ENCODE peak calls at places on chromosomes 1 and 21, in six cellular contexts. Y is BE2C, G is omental fat pad, S is AG10803, D is suprapubic skin, V is HFF-Myc. R is an unnamed sample.

GRCh38 chr21:45636921-45637646 is 6.4 kb upstream of the PCBP3 start:
- DNase-seq in Y (no peak), G (no peak), S (no peak), D (no peak), V (no peak), R (no peak)

GRCh38 chr1:67685558-67686271 is 714 bp downstream of the GADD45A start:
- DNase-seq in Y (peak), G (no peak), S (peak), D (peak), V (no peak), R (no peak)

GRCh38 chr1:229420765-229421164 is 13.1 kb downstream of the ACTA1 start:
- DNase-seq in Y (no peak), G (no peak), S (no peak), D (no peak), V (no peak), R (no peak)

GRCh38 chr1:201076036-201076435 is 36.2 kb downstream of the CACNA1S start:
- DNase-seq in Y (no peak), G (no peak), S (no peak), D (no peak), V (no peak), R (no peak)

GRCh38 chr1:21938791-21939538 is 1.9 kb upstream of the HSPG2 start:
- DNase-seq in Y (no peak), G (no peak), S (no peak), D (no peak), V (no peak), R (no peak)

GRCh38 chr1:117574206-117574835 is 31.5 kb upstream of the TENT5C start:
- DNase-seq in Y (no peak), G (no peak), S (no peak), D (no peak), V (no peak), R (no peak)

GRCh38 chr1:55640708-55641473 is 425.7 kb upstream of the USP24 start:
- DNase-seq in Y (peak), G (no peak), S (peak), D (peak), V (peak), R (no peak)

GRCh38 chr1:198107041-198107440 is 49.8 kb upstream of the NEK7 start:
- DNase-seq in Y (no peak), G (no peak), S (peak), D (no peak), V (no peak), R (peak)

GRCh38 chr1:174726167-174726879 is 273.4 kb upstream of the CACYBP start:
- DNase-seq in Y (no peak), G (no peak), S (peak), D (no peak), V (no peak), R (peak)

GRCh38 chr1:73604739-73605138 is 593.2 kb downstream of the LRRIQ3 start:
- DNase-seq in Y (no peak), G (no peak), S (no peak), D (no peak), V (no peak), R (no peak)

GRCh38 chr21:15365751-15366392 is 301.1 kb upstream of the NRIP1 start:
- DNase-seq in Y (no peak), G (no peak), S (no peak), D (no peak), V (no peak), R (no peak)

GRCh38 chr1:217478450-217478849 is 152.4 kb downstream of the GPATCH2 start:
- DNase-seq in Y (no peak), G (no peak), S (no peak), D (no peak), V (no peak), R (no peak)

GRCh38 chr1:201696217-201696761 is 132.7 kb upstream of the IPO9 start:
- DNase-seq in Y (peak), G (no peak), S (peak), D (peak), V (peak), R (no peak)

GRCh38 chr1:107057197-107058133 is 991 bp downstream of the PRMT6 start:
- DNase-seq in Y (peak), G (no peak), S (peak), D (peak), V (peak), R (peak)

GRCh38 chr1:56922070-56922469 is 43.7 kb downstream of the C8B start:
- DNase-seq in Y (no peak), G (no peak), S (no peak), D (no peak), V (no peak), R (no peak)

GRCh38 chr1:3676581-3677410 is 24.5 kb downstream of the TP73 start:
- DNase-seq in Y (no peak), G (no peak), S (no peak), D (no peak), V (no peak), R (no peak)

GRCh38 chr1:91872560-91873081 is 13.3 kb downstream of the TGFBR3 start:
- DNase-seq in Y (no peak), G (no peak), S (no peak), D (no peak), V (no peak), R (no peak)

GRCh38 chr1:109649380-109649987 is 6.4 kb upstream of the GSTM4 start:
- DNase-seq in Y (no peak), G (no peak), S (peak), D (no peak), V (no peak), R (no peak)

GRCh38 chr1:150626150-150626549 is 3.3 kb downstream of the ENSA start:
- DNase-seq in Y (no peak), G (no peak), S (no peak), D (no peak), V (no peak), R (no peak)

GRCh38 chr21:38434913-38435533 is 63.3 kb downstream of the ERG start:
- DNase-seq in Y (no peak), G (no peak), S (peak), D (no peak), V (no peak), R (peak)

GRCh38 chr21:33238565-33239255 is 9.0 kb downstream of the IFNAR2 start:
- DNase-seq in Y (no peak), G (no peak), S (no peak), D (no peak), V (no peak), R (no peak)

GRCh38 chr1:86477721-86478120 is 9.0 kb downstream of the CLCA1 start:
- DNase-seq in Y (no peak), G (no peak), S (no peak), D (no peak), V (no peak), R (no peak)

GRCh38 chr21:34800797-34801518 is 132.2 kb downstream of the CLIC6 start:
- DNase-seq in Y (no peak), G (no peak), S (peak), D (no peak), V (no peak), R (no peak)

GRCh38 chr1:78255378-78255777 is 209.6 kb downstream of the GIPC2 start:
- DNase-seq in Y (no peak), G (no peak), S (no peak), D (no peak), V (no peak), R (no peak)

GRCh38 chr21:42837421-42838211 is 41.7 kb downstream of the WDR4 start:
- DNase-seq in Y (no peak), G (no peak), S (no peak), D (peak), V (no peak), R (no peak)

GRCh38 chr1:33317354-33317753 is 3.5 kb downstream of the A3GALT2 start:
- DNase-seq in Y (no peak), G (no peak), S (peak), D (no peak), V (no peak), R (no peak)

GRCh38 chr1:162074548-162074947 is 5.1 kb downstream of the NOS1AP start:
- DNase-seq in Y (no peak), G (no peak), S (no peak), D (no peak), V (no peak), R (no peak)

GRCh38 chr1:173253046-173253445 is 45.9 kb upstream of the TNFSF4 start:
- DNase-seq in Y (no peak), G (no peak), S (no peak), D (no peak), V (no peak), R (no peak)

GRCh38 chr21:45590726-45591618 is 48.7 kb upstream of the SLC19A1 start:
- DNase-seq in Y (peak), G (peak), S (no peak), D (peak), V (no peak), R (no peak)

GRCh38 chr1:193118194-193118593 is 3.6 kb upstream of the CDC73 start:
- DNase-seq in Y (no peak), G (no peak), S (no peak), D (no peak), V (no peak), R (no peak)

GRCh38 chr1:208203127-208203847 is 40.9 kb downstream of the PLXNA2 start:
- DNase-seq in Y (no peak), G (no peak), S (peak), D (no peak), V (no peak), R (no peak)

GRCh38 chr21:45950740-45951515 is 30.6 kb upstream of the COL6A1 start:
- DNase-seq in Y (peak), G (no peak), S (peak), D (peak), V (no peak), R (no peak)

GRCh38 chr1:219567341-219567947 is 45.5 kb downstream of the ZC3H11B start:
- DNase-seq in Y (no peak), G (no peak), S (peak), D (no peak), V (no peak), R (no peak)

GRCh38 chr1:38020361-38020760 is 7.8 kb downstream of the UTP11 start:
- DNase-seq in Y (no peak), G (no peak), S (peak), D (no peak), V (no peak), R (no peak)

GRCh38 chr1:184716158-184716557 is 38.5 kb downstream of the EDEM3 start:
- DNase-seq in Y (no peak), G (no peak), S (peak), D (no peak), V (no peak), R (no peak)

GRCh38 chr1:69305621-69306020 is 262.1 kb upstream of the LRRC7 start:
- DNase-seq in Y (peak), G (no peak), S (no peak), D (no peak), V (no peak), R (no peak)
- TF ChIP-seq CTCF in Y (peak), G (no peak), S (no peak), D (no peak), V (peak), R (peak)

DNA sequence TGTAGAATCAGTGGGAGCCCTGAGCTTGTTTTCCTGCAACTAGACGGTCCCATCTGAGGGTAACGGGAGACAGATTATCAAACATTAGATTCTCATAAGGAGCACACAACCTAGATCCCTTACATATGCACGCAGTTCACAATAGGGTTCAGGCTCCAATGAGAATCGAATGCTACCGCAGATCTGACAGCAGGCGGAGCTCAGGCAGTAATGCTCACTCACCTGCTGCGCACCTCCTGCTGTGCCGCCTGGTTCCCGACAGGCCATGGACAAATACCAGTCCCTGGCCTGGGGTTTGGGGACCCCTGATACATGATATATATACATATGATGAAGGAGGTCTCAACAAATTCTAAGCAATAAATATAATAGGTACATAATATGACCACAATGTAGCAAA is 19.7 kb upstream of the SMIM12 start:
- DNase-seq in Y (no peak), G (no peak), S (no peak), D (no peak), V (no peak), R (no peak)
- TF ChIP-seq CTCF in Y (no peak), G (no peak), S (no peak), D (no peak), V (no peak), R (no peak)

DNA sequence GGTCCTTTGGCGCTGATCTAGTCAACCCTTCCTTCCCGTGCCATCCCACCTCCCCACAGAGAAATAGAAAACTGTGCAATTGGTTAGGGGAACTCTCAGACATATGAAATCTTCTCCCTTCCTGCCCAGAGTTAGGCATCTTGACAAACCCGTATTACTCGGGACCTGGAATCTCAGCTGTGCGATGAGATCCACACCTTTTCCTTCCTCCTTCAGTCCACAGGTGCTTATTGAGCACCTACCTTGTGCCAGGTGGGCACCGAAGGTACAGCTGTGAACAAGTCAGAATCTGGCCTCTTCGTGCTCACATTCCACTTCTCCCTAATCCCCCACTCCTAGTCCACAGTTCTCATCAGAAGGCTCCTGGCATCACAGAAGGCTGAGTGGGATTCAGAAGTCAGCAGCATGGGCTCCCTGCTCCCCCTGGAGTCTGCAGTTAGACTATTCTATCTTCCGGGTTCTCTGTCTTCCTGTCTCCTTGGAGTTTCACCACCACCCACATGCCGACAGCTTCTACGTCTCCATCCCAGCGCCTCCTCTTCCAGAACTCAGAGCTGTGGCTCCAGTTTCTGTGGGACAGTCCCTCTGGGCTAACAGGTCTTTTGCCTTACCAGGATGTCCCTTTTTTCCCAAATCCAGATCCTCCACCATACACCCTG is 23.0 kb downstream of the KNCN start:
- DNase-seq in Y (no peak), G (no peak), S (peak), D (no peak), V (no peak), R (no peak)
- TF ChIP-seq CTCF in Y (peak), G (no peak), S (peak), D (no peak), V (peak), R (no peak)

GRCh38 chr1:36217667-36218066 is 6.6 kb upstream of the THRAP3 start:
- DNase-seq in Y (no peak), G (no peak), S (peak), D (no peak), V (no peak), R (no peak)
- TF ChIP-seq CTCF in Y (peak), G (no peak), S (peak), D (peak), V (no peak), R (peak)

DNA sequence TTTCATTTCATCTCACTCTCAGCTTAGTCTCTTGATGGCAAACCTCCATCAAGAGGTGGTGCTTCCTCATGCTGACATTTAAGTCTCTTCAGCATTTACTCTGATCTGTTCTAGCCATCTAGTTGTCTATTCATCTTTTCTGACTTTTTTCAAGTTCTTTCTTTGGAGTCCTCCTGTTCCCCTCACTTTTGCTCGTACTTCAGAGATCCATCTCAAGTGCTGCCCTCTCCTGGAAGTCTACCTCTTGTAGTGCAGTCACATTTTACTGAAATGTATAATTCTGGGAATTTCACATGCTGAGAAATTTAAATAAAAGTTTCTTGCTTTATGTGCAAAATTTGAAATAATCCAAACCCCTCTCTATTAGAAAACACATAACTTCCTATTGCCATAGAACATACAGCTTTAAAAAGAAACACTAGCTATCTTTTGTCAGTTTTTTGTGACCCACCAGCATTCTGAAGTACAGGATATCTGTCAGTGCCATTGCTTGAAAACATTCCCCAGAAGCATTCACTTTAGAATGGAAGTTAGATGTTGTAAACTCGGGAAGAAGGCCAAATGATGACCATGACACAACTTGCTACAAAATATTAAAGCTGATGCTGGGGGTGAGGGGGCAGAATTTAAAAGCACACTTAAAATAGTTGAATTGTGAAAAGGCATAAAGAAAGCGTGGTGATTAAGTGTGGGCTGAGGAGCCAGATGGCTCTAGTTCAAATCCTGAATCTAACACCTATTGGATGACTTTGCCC is 21.9 kb downstream of the RLF start:
- DNase-seq in Y (peak), G (no peak), S (peak), D (no peak), V (no peak), R (no peak)
- TF ChIP-seq CTCF in Y (peak), G (no peak), S (peak), D (no peak), V (peak), R (peak)

R was measured in kidney epithelial cell.